ENCODE peak calls at places on chromosomes 11 and 22, in nine cellular contexts. M is lower lobe of right lung; E is fibroblast of lung; A is SK-N-DZ; B is Caco-2; N is cardiac muscle cell; K is CD4-positive, CD25-positive, alpha-beta regulatory T cell; V is KG1; P is brain microvascular endothelial cell. Z is an unnamed sample.

GRCh38 chr11:105713106-105713505 is 103.2 kb downstream of the GRIA4 start:
- DNase-seq in P (no peak), B (no peak), V (no peak), M (no peak), N (no peak), A (no peak), E (no peak), K (no peak), Z (no peak)

GRCh38 chr11:77191429-77191822 is 63.4 kb downstream of the MYO7A start:
- DNase-seq in K (no peak), M (no peak), V (no peak), A (no peak), B (no peak), E (no peak), N (no peak), P (no peak), Z (no peak)

GRCh38 chr22:50537765-50538164 is 7.9 kb upstream of the KLHDC7B start:
- DNase-seq in N (no peak), E (no peak), K (no peak), A (no peak), V (no peak), P (no peak), M (peak), B (no peak), Z (no peak)

GRCh38 chr11:27496461-27496860 is 10.1 kb downstream of the LIN7C start:
- DNase-seq in N (no peak), K (no peak), V (no peak), A (no peak), B (no peak), P (no peak), M (no peak), E (peak), Z (peak)

GRCh38 chr11:57547854-57548377 is 10.5 kb downstream of the SMTNL1 start:
- DNase-seq in V (no peak), A (no peak), B (no peak), P (no peak), N (no peak), E (no peak), M (no peak), K (no peak), Z (no peak)

GRCh38 chr22:23241562-23242472 is 61.5 kb downstream of the BCR start:
- DNase-seq in M (no peak), K (no peak), P (no peak), N (no peak), B (peak), A (no peak), V (no peak), E (no peak), Z (no peak)

GRCh38 chr11:110053848-110054414 is 39.3 kb upstream of the ZC3H12C start:
- DNase-seq in B (no peak), P (no peak), A (no peak), V (no peak), K (no peak), N (no peak), E (no peak), M (no peak), Z (no peak)

GRCh38 chr11:120200677-120201076 is 10.2 kb upstream of the OAF start:
- DNase-seq in M (no peak), B (no peak), E (no peak), V (no peak), A (no peak), N (no peak), P (no peak), K (no peak), Z (no peak)

GRCh38 chr11:117217685-117218084 is 14.2 kb downstream of the PCSK7 start:
- DNase-seq in E (no peak), B (no peak), A (no peak), P (no peak), N (no peak), K (no peak), M (peak), V (no peak), Z (no peak)

GRCh38 chr11:102447193-102447592 is 5.4 kb downstream of the TMEM123 start:
- DNase-seq in A (no peak), P (no peak), E (no peak), B (no peak), K (peak), N (no peak), V (no peak), M (no peak), Z (no peak)

GRCh38 chr11:47213985-47214564 is 699 bp upstream of the DDB2 start:
- DNase-seq in V (peak), N (peak), A (peak), E (peak), M (peak), B (peak), K (peak), P (peak), Z (peak)

GRCh38 chr11:118105657-118106305 is 19.0 kb upstream of the SMIM35 start:
- DNase-seq in N (no peak), K (no peak), A (no peak), B (no peak), P (no peak), M (no peak), E (no peak), V (no peak), Z (no peak)

GRCh38 chr22:39943941-39944624 is 16.1 kb upstream of the TMA7B start:
- DNase-seq in A (no peak), M (no peak), E (no peak), P (no peak), N (no peak), B (no peak), V (no peak), K (no peak), Z (no peak)

GRCh38 chr11:45167283-45167682 is 20.8 kb downstream of the PRDM11 start:
- DNase-seq in M (no peak), P (no peak), B (peak), E (no peak), N (no peak), K (no peak), V (no peak), A (no peak), Z (no peak)

GRCh38 chr11:134272381-134273316 is 3.5 kb upstream of the GLB1L3 start:
- DNase-seq in V (no peak), B (peak), P (no peak), M (no peak), N (peak), K (no peak), E (peak), A (peak), Z (peak)

GRCh38 chr22:47921906-47922305 is 1159.5 kb downstream of the TBC1D22A start:
- DNase-seq in K (no peak), E (no peak), M (no peak), N (no peak), P (no peak), B (no peak), A (no peak), V (no peak), Z (no peak)

GRCh38 chr22:31177420-31178162 is 17.6 kb downstream of the RNF185 start:
- DNase-seq in E (peak), M (no peak), A (no peak), V (no peak), B (no peak), N (no peak), P (peak), K (no peak), Z (peak)

Z was measured in fibroblast of gingiva.